ENCODE peak calls at places on chromosomes 6 and 20, in nine cellular contexts. P, D, S, K, C, U, N, Q and J are unnamed samples.

GRCh38 chr20:843908-844307 is 10.4 kb downstream of the FAM110A start:
- DNase-seq in P (no peak), C (no peak), U (no peak), Q (no peak), N (no peak), D (no peak), S (no peak), K (no peak), J (no peak)

GRCh38 chr6:128209771-128210170 is 308.9 kb upstream of the THEMIS start:
- DNase-seq in P (no peak), U (no peak), S (no peak), N (peak; percentile 89), C (no peak), Q (peak; percentile 90), D (no peak), K (no peak), J (no peak)

GRCh38 chr6:130020106-130020851 is 1.9 kb downstream of the L3MBTL3 start:
- DNase-seq in C (peak; percentile 33), D (peak; percentile 56), S (peak; percentile 21), U (peak; percentile 71), K (peak; percentile 72), Q (no peak), P (peak; percentile 35), N (no peak), J (peak; percentile 21)

GRCh38 chr20:40532103-40532502 is 156.9 kb downstream of the MAFB start:
- DNase-seq in P (peak; percentile 78), C (no peak), K (no peak), S (peak; percentile 9), N (peak; percentile 11), U (peak; percentile 23), Q (peak; percentile 17), D (no peak), J (peak; percentile 58)

GRCh38 chr6:110874880-110875547 is 429 bp downstream of the AMD1 start:
- DNase-seq in D (peak; percentile 72), N (peak; percentile 50), P (no peak), S (peak; percentile 40), K (peak; percentile 85), U (peak; percentile 65), C (peak; percentile 35), Q (no peak), J (peak; percentile 34)

GRCh38 chr6:18207949-18208348 is 52.7 kb downstream of the KDM1B start:
- DNase-seq in N (no peak), S (no peak), P (no peak), Q (no peak), K (no peak), U (no peak), C (no peak), D (no peak), J (no peak)

GRCh38 chr6:16816891-16817290 is 55.6 kb upstream of the ATXN1 start:
- DNase-seq in K (no peak), P (no peak), S (no peak), U (no peak), C (no peak), N (no peak), D (no peak), Q (no peak), J (no peak)

GRCh38 chr6:2125158-2125557 is 120.2 kb downstream of the GMDS start:
- DNase-seq in N (no peak), S (no peak), Q (no peak), C (no peak), D (no peak), P (no peak), U (no peak), K (no peak), J (no peak)

GRCh38 chr6:91098006-91098405 is 511.1 kb upstream of the MAP3K7 start:
- DNase-seq in C (no peak), D (no peak), N (no peak), S (no peak), K (no peak), Q (no peak), P (no peak), U (no peak), J (no peak)

GRCh38 chr6:2853766-2854393 is 12.2 kb upstream of the SERPINB1 start:
- DNase-seq in S (peak; percentile 71), Q (peak; percentile 92), N (peak; percentile 91), K (no peak), P (peak; percentile 73), C (peak; percentile 82), U (peak; percentile 69), D (no peak), J (no peak)

GRCh38 chr20:32823078-32823477 is 3.3 kb downstream of the MAPRE1 start:
- DNase-seq in K (no peak), C (no peak), P (no peak), U (no peak), S (peak; percentile 14), Q (peak; percentile 68), D (no peak), N (peak; percentile 61), J (no peak)

GRCh38 chr6:15956205-15957106 is 172.4 kb upstream of the MYLIP start:
- DNase-seq in P (no peak), S (no peak), U (no peak), Q (peak; percentile 6), C (no peak), D (no peak), N (no peak), K (no peak), J (no peak)

GRCh38 chr6:140609956-140610355 is 1235.5 kb upstream of the CITED2 start:
- DNase-seq in K (no peak), D (no peak), U (no peak), C (no peak), Q (no peak), P (peak; percentile 3), S (no peak), N (no peak), J (no peak)

GRCh38 chr20:25313608-25314007 is 65.7 kb downstream of the PYGB start:
- DNase-seq in N (no peak), Q (no peak), D (no peak), P (no peak), K (no peak), U (no peak), C (no peak), S (no peak), J (no peak)

GRCh38 chr20:56273491-56273890 is 25.0 kb downstream of the MC3R start:
- DNase-seq in N (no peak), Q (no peak), S (no peak), U (no peak), C (no peak), D (no peak), P (no peak), K (no peak), J (no peak)

GRCh38 chr6:134464690-134465411 is 146.9 kb upstream of the SGK1 start:
- DNase-seq in Q (peak; percentile 89), K (no peak), N (peak; percentile 89), P (peak; percentile 6), U (no peak), S (no peak), C (no peak), D (no peak), J (no peak)

GRCh38 chr20:46156065-46156464 is 38.0 kb downstream of the CD40 start:
- DNase-seq in K (no peak), P (no peak), D (no peak), Q (no peak), S (no peak), C (no peak), N (no peak), U (no peak), J (no peak)

GRCh38 chr6:116405663-116406329 is 35.0 kb downstream of the DSE start:
- DNase-seq in C (no peak), S (no peak), Q (peak; percentile 62), K (no peak), U (no peak), P (peak; percentile 81), D (no peak), N (peak; percentile 79), J (no peak)